ENCODE peak calls at places on chromosomes 7 and 10, in five cellular contexts. H is fibroblast of lung, K is colonic mucosa, W is IMR-90, V is brain microvascular endothelial cell. L is an unnamed sample.

GRCh38 chr10:11610151-11610854 is 1.1 kb downstream of the USP6NL start:
- DNase-seq in V (no peak), H (peak), K (no peak), W (no peak), L (no peak)

GRCh38 chr10:63221950-63222349 is 88.8 kb downstream of the NRBF2 start:
- DNase-seq in K (no peak), W (no peak), H (no peak), V (no peak), L (no peak)

GRCh38 chr10:119441921-119442757 is 100.4 kb downstream of the RGS10 start:
- DNase-seq in H (no peak), V (no peak), W (no peak), K (no peak), L (no peak)

GRCh38 chr7:30510124-30511074 is 5.8 kb upstream of the GGCT start:
- DNase-seq in H (peak), K (peak), W (peak), V (no peak), L (no peak)

GRCh38 chr10:86347856-86348255 is 18.7 kb downstream of the GRID1 start:
- DNase-seq in H (no peak), V (no peak), K (no peak), W (no peak), L (no peak)

GRCh38 chr7:19362099-19362498 is 216.9 kb upstream of the FERD3L start:
- DNase-seq in H (peak), V (peak), W (peak), K (no peak), L (no peak)

GRCh38 chr7:41792099-41792498 is 89.2 kb upstream of the INHBA start:
- DNase-seq in K (no peak), W (peak), V (no peak), H (no peak), L (no peak)

GRCh38 chr10:129741280-129741977 is 222.6 kb downstream of the EBF3 start:
- DNase-seq in V (no peak), H (no peak), K (no peak), W (no peak), L (peak)

GRCh38 chr7:7772385-7772784 is 54.0 kb upstream of the RPA3 start:
- DNase-seq in K (no peak), W (peak), V (no peak), H (peak), L (no peak)

GRCh38 chr7:106599343-106599698 is 61.6 kb downstream of the CCDC71L start:
- DNase-seq in V (no peak), W (no peak), K (peak), H (no peak), L (no peak)

GRCh38 chr10:62726142-62726541 is 78.4 kb upstream of the ADO start:
- DNase-seq in V (no peak), H (no peak), W (no peak), K (no peak), L (no peak)

GRCh38 chr7:82624337-82624736 is 180.8 kb upstream of the CACNA2D1 start:
- DNase-seq in V (peak), K (no peak), H (peak), W (peak), L (no peak)

GRCh38 chr7:768881-769504 is 41.9 kb upstream of the PRKAR1B start:
- DNase-seq in K (no peak), W (no peak), H (peak), V (peak), L (no peak)

GRCh38 chr7:39187130-39187529 is 209.4 kb downstream of the POU6F2 start:
- DNase-seq in V (no peak), K (no peak), H (no peak), W (no peak), L (no peak)

GRCh38 chr7:39186131-39186530 is 208.4 kb downstream of the POU6F2 start:
- DNase-seq in H (no peak), V (no peak), W (no peak), K (no peak), L (no peak)

GRCh38 chr7:39186671-39187070 is 209.0 kb downstream of the POU6F2 start:
- DNase-seq in H (no peak), K (no peak), V (no peak), W (no peak), L (no peak)

GRCh38 chr7:39181398-39181797 is 203.7 kb downstream of the POU6F2 start:
- DNase-seq in H (no peak), W (no peak), V (no peak), K (no peak), L (no peak)

DNA sequence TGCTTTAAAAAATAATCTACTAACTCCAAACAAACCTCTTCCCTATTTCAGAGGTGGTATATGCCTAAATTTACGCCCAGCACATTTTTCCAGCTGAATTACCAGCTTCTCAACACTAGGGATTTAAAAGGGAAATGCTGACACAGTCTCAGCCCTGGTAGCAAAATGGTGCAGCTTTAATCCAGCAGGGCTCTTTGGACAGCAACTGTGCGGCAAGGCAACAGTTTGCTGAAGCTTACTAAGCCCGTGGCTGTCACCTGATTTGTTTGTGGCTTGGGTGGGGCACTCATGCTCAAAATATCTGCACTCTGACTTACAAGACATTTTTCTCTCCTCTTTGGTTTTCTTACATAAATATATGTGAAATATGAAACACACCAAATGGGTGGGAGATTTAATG is 206.7 kb downstream of the POU6F2 start:
- DNase-seq in W (no peak), H (no peak), V (no peak), K (no peak), L (no peak)
- H3K4me3 ChIP-seq in W (no peak), H (no peak), V (no peak), K (no peak), L (no peak)

DNA sequence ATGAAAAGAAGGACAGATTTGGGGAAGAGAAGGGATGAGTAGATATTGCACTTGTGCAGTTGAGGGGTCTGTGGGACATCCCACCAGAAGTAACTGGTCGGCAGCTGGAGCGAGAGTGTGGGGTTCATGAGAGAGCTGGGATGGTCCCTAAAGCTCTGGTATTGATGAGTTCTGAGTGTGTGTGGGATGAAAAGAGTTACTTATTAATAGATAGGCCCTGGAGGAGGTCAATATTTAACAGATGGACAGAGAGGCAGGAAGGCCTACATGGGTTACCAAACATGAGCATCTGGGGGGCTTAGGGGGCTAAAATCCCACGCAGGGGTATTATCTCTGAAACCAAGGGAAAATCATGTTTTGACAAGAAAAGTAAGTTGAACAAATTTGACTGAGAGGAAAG is 95.7 kb upstream of the SFMBT2 start:
- DNase-seq in K (no peak), H (no peak), W (no peak), V (no peak), L (no peak)
- H3K27ac ChIP-seq in K (no peak), H (no peak), W (no peak), V (no peak), L (no peak)

DNA sequence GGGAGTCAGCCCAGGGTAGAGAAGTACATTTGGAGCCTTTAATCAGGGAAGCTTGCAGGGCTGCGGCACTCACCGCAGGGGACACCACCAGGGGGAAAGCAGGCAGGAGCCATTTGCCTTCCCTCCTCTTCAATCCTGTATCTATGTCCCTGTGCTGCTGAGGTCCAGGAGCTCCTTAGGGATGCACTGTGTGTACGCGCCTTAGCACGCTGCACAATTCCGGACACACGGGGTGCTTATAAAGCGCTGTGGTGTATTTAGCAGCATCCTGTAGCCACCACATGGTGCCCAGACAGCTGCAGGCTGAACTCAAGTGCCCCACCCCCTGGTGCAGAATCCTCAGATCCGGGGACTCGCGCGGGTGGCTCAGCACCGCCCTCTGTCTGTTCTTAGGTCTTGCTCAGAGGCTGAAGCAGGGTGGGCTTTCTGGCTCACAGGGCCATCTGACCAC is 421.4 kb downstream of the SDK1 start:
- DNase-seq in K (no peak), W (peak), V (peak), H (peak), L (no peak)
- TF ChIP-seq CTCF in K (no peak), W (no peak), V (peak), H (peak), L (no peak)

DNA sequence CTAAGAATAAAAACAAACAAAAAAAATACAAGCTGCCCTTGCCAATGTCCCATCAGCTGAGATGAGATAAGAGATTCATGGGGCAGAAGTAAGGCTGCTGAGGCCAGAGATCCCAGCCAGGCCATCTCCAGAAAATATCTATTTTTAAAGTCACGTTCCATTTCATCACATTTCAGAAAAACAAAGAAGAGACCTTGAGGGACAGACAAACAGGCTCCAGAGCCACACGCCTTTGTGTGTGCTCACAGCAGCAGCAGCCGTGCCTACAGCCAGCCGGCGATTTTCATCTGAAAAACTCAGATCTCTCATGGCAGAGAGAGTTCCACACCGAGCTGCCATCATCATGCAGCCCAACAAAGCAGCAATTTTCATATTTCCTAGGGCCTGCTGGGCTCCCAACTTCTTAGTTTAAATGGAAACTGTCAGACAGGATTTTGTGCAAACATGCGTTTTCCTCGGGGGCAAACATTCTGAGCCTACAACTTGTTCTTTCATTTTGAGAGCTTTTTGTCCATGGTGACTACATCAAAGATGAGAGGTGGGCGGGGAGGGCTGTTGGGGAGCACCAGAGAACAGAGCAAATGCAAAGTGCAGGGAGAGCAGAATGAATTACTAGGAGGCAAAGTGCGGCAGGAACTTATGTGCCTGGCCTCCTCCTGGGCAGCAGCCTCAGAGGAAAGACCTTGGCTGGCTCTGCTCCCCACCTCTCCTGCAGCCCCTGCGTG is 38.8 kb downstream of the DLG5 start:
- DNase-seq in V (no peak), K (no peak), H (peak), W (no peak), L (no peak)
- H3K4me3 ChIP-seq in V (no peak), K (no peak), H (peak), W (peak), L (peak)

GRCh38 chr10:87546221-87546620 is 41.5 kb downstream of the MINPP1 start:
- DNase-seq in V (peak), W (no peak), K (no peak), H (peak), L (no peak)

GRCh38 chr10:87544750-87545149 is 40.1 kb downstream of the MINPP1 start:
- DNase-seq in W (no peak), H (no peak), K (no peak), V (no peak), L (no peak)

GRCh38 chr10:87545783-87546182 is 41.1 kb downstream of the MINPP1 start:
- DNase-seq in K (no peak), W (no peak), H (no peak), V (no peak), L (no peak)

GRCh38 chr10:87547734-87548311 is 43.1 kb downstream of the MINPP1 start:
- DNase-seq in W (peak), V (peak), H (peak), K (no peak), L (no peak)

GRCh38 chr10:87546971-87547413 is 42.3 kb downstream of the MINPP1 start:
- DNase-seq in V (no peak), H (peak), W (no peak), K (no peak), L (peak)
- H3K27ac ChIP-seq in V (peak), H (peak), W (peak), K (no peak), L (peak)

GRCh38 chr10:125144693-125145623 is 15.4 kb downstream of the CTBP2 start:
- DNase-seq in H (peak), V (peak), K (no peak), W (peak), L (no peak)
- TF ChIP-seq CTCF in H (peak), V (peak), K (peak), W (peak), L (peak)

DNA sequence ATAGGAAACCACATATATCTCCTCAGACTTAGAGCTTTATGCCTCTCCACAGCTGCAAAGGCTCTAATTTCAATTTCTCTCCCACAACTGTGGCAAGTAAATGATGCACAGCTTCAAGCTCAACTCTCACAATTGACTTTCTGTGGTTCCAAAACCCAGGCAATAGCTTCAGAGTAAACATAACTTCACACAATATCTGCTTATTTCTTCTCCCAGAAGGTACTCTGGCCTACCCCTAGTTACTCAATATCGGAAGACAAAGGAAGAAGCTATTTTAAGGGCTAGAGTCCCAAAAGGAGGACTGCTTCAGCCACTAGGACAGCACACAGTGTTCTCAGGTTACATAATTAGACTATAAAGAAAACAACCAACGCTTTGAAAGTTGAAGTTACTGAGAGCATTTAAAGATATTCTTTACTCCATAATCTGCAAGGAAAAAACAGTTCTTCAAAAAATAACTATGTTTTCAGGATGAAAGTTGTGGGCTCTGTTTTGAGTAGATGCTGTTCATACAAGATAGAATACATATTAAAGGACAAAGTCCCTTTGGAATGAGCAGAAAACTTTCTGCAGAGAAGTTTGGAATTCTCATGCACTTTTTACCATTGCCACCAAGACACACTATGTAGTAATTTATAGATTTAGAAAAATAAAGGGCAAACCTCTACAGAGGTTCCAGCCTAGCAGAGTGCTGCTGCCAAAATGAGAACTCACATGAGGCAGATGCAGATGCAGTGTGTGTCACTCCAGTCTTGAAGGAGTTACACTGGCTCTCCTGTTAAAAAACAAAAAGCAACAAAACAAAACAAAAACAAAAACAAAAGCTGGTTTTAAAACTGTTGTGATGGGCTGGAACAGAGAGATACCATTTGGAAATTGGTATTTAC is 81.8 kb downstream of the NT5C2 start:
- DNase-seq in H (peak), K (no peak), V (no peak), W (peak), L (no peak)
- H3K4me3 ChIP-seq in H (no peak), K (no peak), V (no peak), W (no peak), L (peak)

GRCh38 chr7:29485376-29486190 is 78.1 kb upstream of the PRR15 start:
- DNase-seq in W (no peak), H (no peak), V (no peak), K (no peak), L (no peak)
- H3K27ac ChIP-seq in W (no peak), H (no peak), V (no peak), K (no peak), L (peak)

GRCh38 chr10:101495324-101495925 is 92.6 kb downstream of the POLL start:
- DNase-seq in H (peak), K (no peak), W (peak), V (peak), L (no peak)
- TF ChIP-seq CTCF in H (peak), K (no peak), W (peak), V (peak), L (no peak)

DNA sequence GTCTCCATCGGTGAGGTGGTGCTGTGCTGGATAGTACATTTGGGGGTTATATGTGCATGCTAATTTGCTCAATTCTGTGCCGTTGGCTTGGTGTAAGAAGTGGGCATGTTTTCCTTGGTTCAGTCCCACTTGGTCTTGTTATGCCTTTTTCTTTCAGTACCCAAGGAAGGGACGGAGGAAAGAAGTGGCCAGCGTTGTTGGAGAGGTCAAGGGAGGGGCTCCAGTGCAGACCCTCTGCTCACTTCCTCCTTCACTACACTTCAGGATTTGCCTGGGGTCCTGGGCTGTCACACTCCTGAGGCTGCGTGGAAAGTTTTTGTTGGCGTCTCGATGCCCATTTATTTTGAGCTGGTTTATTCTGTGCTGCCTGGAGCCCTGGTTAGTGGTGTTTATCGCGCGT is 20.5 kb downstream of the LRMDA start:
- DNase-seq in W (no peak), H (no peak), K (no peak), V (no peak), L (no peak)
- H3K4me3 ChIP-seq in W (no peak), H (no peak), K (no peak), V (peak), L (peak)